ENCODE peak calls at places on chromosomes 1 and 21, in six cellular contexts. J, G, X, N, R and V are unnamed samples.

GRCh38 chr1:235423214-235423652 is 56.0 kb downstream of the TBCE start:
- DNase-seq in J (no peak), G (no peak), X (no peak), N (no peak), R (no peak), V (no peak)

GRCh38 chr1:89356658-89357400 is 7.0 kb upstream of the GBP6 start:
- DNase-seq in X (no peak), N (peak; percentile 31), G (peak; percentile 27), R (peak; percentile 37), J (no peak), V (no peak)

GRCh38 chr1:56922070-56922469 is 43.7 kb downstream of the C8B start:
- DNase-seq in G (no peak), J (no peak), R (no peak), X (no peak), N (no peak), V (no peak)

GRCh38 chr1:20716232-20716631 is 1.6 kb downstream of the KIF17 start:
- DNase-seq in N (no peak), G (no peak), J (no peak), X (no peak), R (no peak), V (no peak)

GRCh38 chr1:180953791-180954721 is 41.4 kb downstream of the KIAA1614 start:
- DNase-seq in N (no peak), R (peak; percentile 60), J (peak; percentile 38), G (peak; percentile 15), X (peak; percentile 19), V (no peak)

GRCh38 chr1:27598288-27598687 is 5.7 kb downstream of the AHDC1 start:
- DNase-seq in R (no peak), J (no peak), N (no peak), G (no peak), X (no peak), V (no peak)

GRCh38 chr1:28259935-28260802 is 851 bp downstream of the SESN2 start:
- DNase-seq in N (peak; percentile 89), G (peak; percentile 79), J (no peak), X (peak; percentile 71), R (peak; percentile 92), V (peak; percentile 71)

GRCh38 chr21:41141031-41141457 is 26.9 kb upstream of the BACE2 start:
- DNase-seq in X (peak; percentile 51), J (no peak), N (no peak), R (no peak), G (peak; percentile 35), V (no peak)

GRCh38 chr1:226545806-226546596 is 2.6 kb upstream of the STUM start:
- DNase-seq in G (no peak), N (no peak), X (no peak), R (no peak), J (no peak), V (no peak)

GRCh38 chr1:104132386-104132973 is 382.8 kb downstream of the AMY1C start:
- DNase-seq in X (no peak), R (peak; percentile 43), G (peak; percentile 21), N (peak; percentile 59), J (no peak), V (no peak)

GRCh38 chr1:9989773-9990172 is 7.3 kb upstream of the RBP7 start:
- DNase-seq in J (no peak), G (no peak), N (no peak), X (no peak), R (no peak), V (no peak)

GRCh38 chr1:175597969-175598765 is 145.2 kb downstream of the TNR start:
- DNase-seq in X (no peak), J (peak; percentile 45), N (no peak), R (peak; percentile 40), G (peak; percentile 33), V (no peak)

GRCh38 chr1:119679223-119679622 is 31.2 kb upstream of the ZNF697 start:
- DNase-seq in G (no peak), N (no peak), R (no peak), J (no peak), X (no peak), V (no peak)

GRCh38 chr1:53378061-53378460 is 50.2 kb upstream of the LRP8 start:
- DNase-seq in R (no peak), J (no peak), G (no peak), X (no peak), N (no peak), V (no peak)

GRCh38 chr1:37861151-37861550 is 1.8 kb upstream of the MTF1 start:
- DNase-seq in R (no peak), X (no peak), J (no peak), N (no peak), G (peak; percentile 71), V (no peak)

GRCh38 chr1:37858931-37859506 is 373 bp downstream of the MTF1 start:
- DNase-seq in R (peak; percentile 23), G (no peak), N (peak; percentile 52), J (no peak), X (no peak), V (no peak)

GRCh38 chr1:37862330-37862729 is 2.9 kb upstream of the MTF1 start:
- DNase-seq in R (no peak), J (no peak), X (no peak), G (peak; percentile 95), N (peak; percentile 25), V (no peak)

GRCh38 chr1:37859507-37860345 is at the start of gene MTF1:
- DNase-seq in J (peak; percentile 93), N (peak; percentile 98), G (peak; percentile 92), R (peak; percentile 96), X (peak; percentile 90), V (peak; percentile 95)

DNA sequence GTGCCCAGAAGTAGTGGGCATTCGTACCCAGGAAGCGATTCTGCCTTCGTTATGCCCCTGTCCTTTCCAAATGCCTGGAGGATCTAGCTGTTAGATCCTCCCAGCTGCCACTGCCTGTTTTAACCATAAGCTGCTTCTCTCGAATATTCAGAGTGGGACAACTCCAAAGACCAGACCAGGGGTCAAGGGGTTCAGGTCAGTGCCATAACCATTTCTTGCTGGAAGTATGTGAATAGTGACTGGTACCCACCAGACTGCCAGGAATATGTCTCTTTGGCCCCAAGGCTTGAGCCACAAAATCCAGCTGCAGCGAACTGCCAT is 914 bp upstream of the MTF1 start:
- DNase-seq in J (no peak), R (no peak), X (no peak), N (no peak), G (no peak), V (no peak)
- TF ChIP-seq CTCF in J (no peak), R (no peak), X (no peak), N (no peak), G (no peak), V (peak; percentile 44)

DNA sequence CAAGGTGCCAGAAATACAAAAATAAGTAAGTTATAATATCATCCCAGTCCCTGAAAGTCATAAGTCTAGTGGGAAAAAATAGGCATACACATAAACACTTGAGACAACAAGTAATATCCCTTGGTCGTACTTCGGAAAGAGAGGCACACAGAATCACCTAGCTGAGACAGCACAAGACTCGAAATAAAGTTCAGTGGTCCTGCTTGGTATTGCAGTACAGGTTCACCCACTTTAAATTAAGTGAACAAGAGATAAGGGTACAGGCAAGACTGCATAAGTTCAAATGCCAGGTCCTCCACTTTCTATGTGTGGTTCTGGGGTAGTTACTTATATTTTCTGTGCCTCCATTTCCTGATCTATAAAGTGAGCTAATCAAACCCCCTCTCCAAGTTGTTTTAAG is 47.6 kb downstream of the SEC16B start:
- DNase-seq in G (no peak), N (no peak), X (no peak), R (no peak), J (no peak), V (no peak)
- TF ChIP-seq CTCF in G (no peak), N (no peak), X (no peak), R (no peak), J (peak; percentile 15), V (no peak)

GRCh38 chr1:63418101-63418500 is 50.7 kb downstream of the ALG6 start:
- DNase-seq in G (no peak), R (no peak), N (no peak), J (no peak), X (no peak), V (no peak)

GRCh38 chr1:63414691-63415090 is 47.3 kb downstream of the ALG6 start:
- DNase-seq in G (no peak), R (no peak), J (no peak), N (no peak), X (no peak), V (no peak)

GRCh38 chr1:63411081-63411480 is 43.7 kb downstream of the ALG6 start:
- DNase-seq in R (peak; percentile 61), N (no peak), X (peak; percentile 11), G (no peak), J (no peak), V (no peak)

GRCh38 chr1:63408331-63408730 is 40.9 kb downstream of the ALG6 start:
- DNase-seq in N (no peak), J (no peak), G (no peak), R (peak; percentile 92), X (peak; percentile 9), V (no peak)

GRCh38 chr1:63413394-63413793 is 46.0 kb downstream of the ALG6 start:
- DNase-seq in X (no peak), G (no peak), R (no peak), J (no peak), N (no peak), V (no peak)
- TF ChIP-seq CTCF in X (no peak), G (no peak), R (no peak), J (no peak), N (no peak), V (peak; percentile 13)

DNA sequence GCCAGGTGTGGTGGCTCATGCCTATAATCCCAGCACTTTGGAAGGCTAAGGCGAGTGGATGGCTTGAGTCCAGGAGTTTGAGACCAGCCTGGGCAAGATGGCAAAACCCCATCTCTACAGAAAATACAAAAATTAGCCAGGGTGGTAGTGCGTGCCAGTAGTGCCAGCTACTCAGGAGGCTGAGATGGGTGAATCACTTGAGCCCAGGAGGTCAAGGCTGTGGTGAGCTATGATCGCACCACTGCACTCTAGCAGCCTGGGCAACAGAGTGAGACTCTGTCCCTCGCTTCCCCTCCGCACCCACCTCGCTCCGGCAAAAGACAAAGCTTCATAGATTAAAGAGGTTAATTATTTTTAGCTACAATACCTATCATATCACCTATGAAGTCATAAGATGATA is 100.0 kb downstream of the HHAT start:
- DNase-seq in X (no peak), J (no peak), R (no peak), N (no peak), G (no peak), V (no peak)
- TF ChIP-seq CTCF in X (no peak), J (no peak), R (no peak), N (no peak), G (no peak), V (no peak)

DNA sequence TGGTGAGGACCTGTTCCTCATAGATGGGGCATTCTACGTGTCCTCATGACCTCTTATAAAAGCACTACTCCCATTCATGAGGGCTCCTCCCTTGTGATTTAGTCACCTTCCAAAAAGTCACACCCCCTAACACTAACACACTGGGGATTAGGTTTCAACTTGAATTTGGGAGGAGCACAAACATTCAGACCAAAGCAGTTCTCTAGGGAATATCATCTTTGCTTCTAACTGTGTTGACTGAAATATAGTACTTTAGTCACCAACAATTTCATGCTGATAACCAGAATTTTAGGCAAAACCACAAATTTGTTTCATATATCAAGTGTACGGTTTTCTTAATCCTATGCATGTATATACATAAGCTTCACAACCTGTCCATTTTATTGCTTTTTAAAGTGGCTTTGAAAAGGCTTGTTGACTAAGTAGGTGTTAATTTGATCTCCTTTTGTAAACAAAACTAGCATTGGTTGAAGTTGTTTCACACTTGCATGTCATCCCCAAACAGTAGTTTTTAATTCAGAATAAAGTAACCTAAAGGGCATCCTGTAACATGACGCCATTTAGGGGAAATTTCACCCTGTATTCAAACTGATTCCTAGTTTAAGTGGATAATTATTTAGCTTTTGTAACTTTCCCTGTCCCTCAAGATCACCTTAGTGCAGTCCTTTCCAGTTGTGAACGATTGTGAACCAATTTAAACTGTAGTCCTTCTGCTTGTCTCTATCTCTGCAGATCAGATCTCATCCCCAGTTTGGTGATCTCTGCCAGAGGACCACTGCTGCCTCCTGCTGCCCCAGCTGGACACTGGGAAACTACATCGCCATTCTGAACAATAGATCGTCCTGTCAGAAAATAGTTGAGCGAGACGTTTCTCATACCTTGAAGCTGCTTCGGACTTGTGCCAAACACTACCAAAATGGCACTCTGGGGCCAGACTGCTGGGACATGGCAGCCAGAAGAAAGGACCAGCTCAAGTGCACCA is 141.1 kb downstream of the TLR5 start:
- DNase-seq in R (peak; percentile 26), J (no peak), G (peak; percentile 77), N (no peak), X (no peak), V (no peak)
- TF ChIP-seq CTCF in R (peak; percentile 11), J (no peak), G (no peak), N (no peak), X (peak; percentile 26), V (no peak)